ENCODE peak calls at places on chromosome 5, in ten cellular contexts. One of them, this sample, is unnamed.

GRCh38 chr5:27015758-27016157 is 22.6 kb downstream of the CDH9 start:
- DNase-seq in stomach: no peak
- DNase-seq in left lung: no peak
- DNase-seq in lower lobe of right lung: no peak
- DNase-seq in CD4-positive, alpha-beta T cell: no peak
- DNase-seq in AG09309: no peak
- DNase-seq in fibroblast of pulmonary artery: no peak
- DNase-seq in brain microvascular endothelial cell: no peak
- DNase-seq in HFFc6: no peak
- DNase-seq in ascending aorta: no peak
- DNase-seq in this sample: no peak

GRCh38 chr5:32713396-32714381 is 2.6 kb downstream of the NPR3 start:
- DNase-seq in stomach: no peak
- DNase-seq in left lung: peak
- DNase-seq in lower lobe of right lung: peak
- DNase-seq in CD4-positive, alpha-beta T cell: no peak
- DNase-seq in AG09309: no peak
- DNase-seq in fibroblast of pulmonary artery: no peak
- DNase-seq in brain microvascular endothelial cell: no peak
- DNase-seq in HFFc6: peak
- DNase-seq in ascending aorta: peak
- DNase-seq in this sample: no peak

GRCh38 chr5:126552614-126553013 is 42.4 kb downstream of the ALDH7A1 start:
- DNase-seq in stomach: no peak
- DNase-seq in left lung: no peak
- DNase-seq in lower lobe of right lung: no peak
- DNase-seq in CD4-positive, alpha-beta T cell: no peak
- DNase-seq in AG09309: no peak
- DNase-seq in fibroblast of pulmonary artery: no peak
- DNase-seq in brain microvascular endothelial cell: no peak
- DNase-seq in HFFc6: no peak
- DNase-seq in ascending aorta: no peak
- DNase-seq in this sample: no peak

GRCh38 chr5:113232667-113233066 is 202.1 kb downstream of the TSSK1B start:
- DNase-seq in stomach: no peak
- DNase-seq in left lung: no peak
- DNase-seq in lower lobe of right lung: no peak
- DNase-seq in CD4-positive, alpha-beta T cell: no peak
- DNase-seq in AG09309: no peak
- DNase-seq in fibroblast of pulmonary artery: no peak
- DNase-seq in brain microvascular endothelial cell: no peak
- DNase-seq in HFFc6: no peak
- DNase-seq in ascending aorta: no peak
- DNase-seq in this sample: no peak

GRCh38 chr5:66680227-66680626 is 84.0 kb downstream of the MAST4 start:
- DNase-seq in stomach: no peak
- DNase-seq in left lung: no peak
- DNase-seq in lower lobe of right lung: no peak
- DNase-seq in CD4-positive, alpha-beta T cell: no peak
- DNase-seq in AG09309: no peak
- DNase-seq in fibroblast of pulmonary artery: no peak
- DNase-seq in brain microvascular endothelial cell: no peak
- DNase-seq in HFFc6: no peak
- DNase-seq in ascending aorta: no peak
- DNase-seq in this sample: no peak

GRCh38 chr5:98308960-98309359 is 464.5 kb upstream of the RGMB start:
- DNase-seq in stomach: no peak
- DNase-seq in left lung: no peak
- DNase-seq in lower lobe of right lung: no peak
- DNase-seq in CD4-positive, alpha-beta T cell: no peak
- DNase-seq in AG09309: no peak
- DNase-seq in fibroblast of pulmonary artery: peak
- DNase-seq in brain microvascular endothelial cell: no peak
- DNase-seq in HFFc6: peak
- DNase-seq in ascending aorta: no peak
- DNase-seq in this sample: no peak

GRCh38 chr5:93681432-93681831 is 60.0 kb downstream of the POU5F2 start:
- DNase-seq in stomach: no peak
- DNase-seq in left lung: no peak
- DNase-seq in lower lobe of right lung: no peak
- DNase-seq in CD4-positive, alpha-beta T cell: no peak
- DNase-seq in AG09309: no peak
- DNase-seq in fibroblast of pulmonary artery: peak
- DNase-seq in brain microvascular endothelial cell: no peak
- DNase-seq in HFFc6: no peak
- DNase-seq in ascending aorta: no peak
- DNase-seq in this sample: no peak

GRCh38 chr5:141567513-141568117 is 51.2 kb downstream of the DIAPH1 start:
- DNase-seq in stomach: no peak
- DNase-seq in left lung: no peak
- DNase-seq in lower lobe of right lung: no peak
- DNase-seq in CD4-positive, alpha-beta T cell: no peak
- DNase-seq in AG09309: no peak
- DNase-seq in fibroblast of pulmonary artery: peak
- DNase-seq in brain microvascular endothelial cell: no peak
- DNase-seq in HFFc6: peak
- DNase-seq in ascending aorta: no peak
- DNase-seq in this sample: peak

GRCh38 chr5:15008476-15008875 is 136.9 kb upstream of the ANKH start:
- DNase-seq in stomach: peak
- DNase-seq in left lung: peak
- DNase-seq in lower lobe of right lung: peak
- DNase-seq in CD4-positive, alpha-beta T cell: no peak
- DNase-seq in AG09309: peak
- DNase-seq in fibroblast of pulmonary artery: peak
- DNase-seq in brain microvascular endothelial cell: peak
- DNase-seq in HFFc6: peak
- DNase-seq in ascending aorta: peak
- DNase-seq in this sample: peak

GRCh38 chr5:81971086-81971693 is 633 bp upstream of the ATG10 start:
- DNase-seq in stomach: no peak
- DNase-seq in left lung: no peak
- DNase-seq in lower lobe of right lung: no peak
- DNase-seq in CD4-positive, alpha-beta T cell: no peak
- DNase-seq in AG09309: no peak
- DNase-seq in fibroblast of pulmonary artery: peak
- DNase-seq in brain microvascular endothelial cell: no peak
- DNase-seq in HFFc6: peak
- DNase-seq in ascending aorta: no peak
- DNase-seq in this sample: peak

GRCh38 chr5:146797683-146798082 is 80.9 kb downstream of the PPP2R2B start:
- DNase-seq in stomach: no peak
- DNase-seq in left lung: no peak
- DNase-seq in lower lobe of right lung: no peak
- DNase-seq in CD4-positive, alpha-beta T cell: no peak
- DNase-seq in AG09309: no peak
- DNase-seq in fibroblast of pulmonary artery: no peak
- DNase-seq in brain microvascular endothelial cell: no peak
- DNase-seq in HFFc6: no peak
- DNase-seq in ascending aorta: no peak
- DNase-seq in this sample: no peak

GRCh38 chr5:147857302-147858129 is 21.0 kb upstream of the SCGB3A2 start:
- DNase-seq in stomach: peak
- DNase-seq in left lung: peak
- DNase-seq in lower lobe of right lung: peak
- DNase-seq in CD4-positive, alpha-beta T cell: peak
- DNase-seq in AG09309: peak
- DNase-seq in fibroblast of pulmonary artery: peak
- DNase-seq in brain microvascular endothelial cell: peak
- DNase-seq in HFFc6: peak
- DNase-seq in ascending aorta: peak
- DNase-seq in this sample: peak

GRCh38 chr5:155822177-155822576 is 504.8 kb upstream of the SGCD start:
- DNase-seq in stomach: no peak
- DNase-seq in left lung: no peak
- DNase-seq in lower lobe of right lung: no peak
- DNase-seq in CD4-positive, alpha-beta T cell: no peak
- DNase-seq in AG09309: no peak
- DNase-seq in fibroblast of pulmonary artery: no peak
- DNase-seq in brain microvascular endothelial cell: no peak
- DNase-seq in HFFc6: no peak
- DNase-seq in ascending aorta: no peak
- DNase-seq in this sample: no peak
- TF ChIP-seq CTCF in stomach: no peak
- TF ChIP-seq CTCF in left lung: no peak
- TF ChIP-seq CTCF in lower lobe of right lung: no peak
- TF ChIP-seq CTCF in CD4-positive, alpha-beta T cell: no peak
- TF ChIP-seq CTCF in AG09309: no peak
- TF ChIP-seq CTCF in fibroblast of pulmonary artery: no peak
- TF ChIP-seq CTCF in brain microvascular endothelial cell: no peak
- TF ChIP-seq CTCF in HFFc6: no peak
- TF ChIP-seq CTCF in ascending aorta: no peak
- TF ChIP-seq CTCF in this sample: no peak

GRCh38 chr5:404666-405241 is 38.2 kb upstream of the EXOC3 start:
- DNase-seq in stomach: no peak
- DNase-seq in left lung: no peak
- DNase-seq in lower lobe of right lung: no peak
- DNase-seq in CD4-positive, alpha-beta T cell: no peak
- DNase-seq in AG09309: no peak
- DNase-seq in fibroblast of pulmonary artery: no peak
- DNase-seq in brain microvascular endothelial cell: no peak
- DNase-seq in HFFc6: no peak
- DNase-seq in ascending aorta: no peak
- DNase-seq in this sample: no peak
- TF ChIP-seq CTCF in stomach: no peak
- TF ChIP-seq CTCF in left lung: no peak
- TF ChIP-seq CTCF in lower lobe of right lung: no peak
- TF ChIP-seq CTCF in CD4-positive, alpha-beta T cell: no peak
- TF ChIP-seq CTCF in AG09309: no peak
- TF ChIP-seq CTCF in fibroblast of pulmonary artery: no peak
- TF ChIP-seq CTCF in brain microvascular endothelial cell: no peak
- TF ChIP-seq CTCF in HFFc6: no peak
- TF ChIP-seq CTCF in ascending aorta: no peak
- TF ChIP-seq CTCF in this sample: no peak

GRCh38 chr5:139038618-139039305 is 159.4 kb downstream of the SIL1 start:
- DNase-seq in stomach: no peak
- DNase-seq in left lung: no peak
- DNase-seq in lower lobe of right lung: no peak
- DNase-seq in CD4-positive, alpha-beta T cell: no peak
- DNase-seq in AG09309: no peak
- DNase-seq in fibroblast of pulmonary artery: no peak
- DNase-seq in brain microvascular endothelial cell: no peak
- DNase-seq in HFFc6: no peak
- DNase-seq in ascending aorta: no peak
- DNase-seq in this sample: no peak
- TF ChIP-seq CTCF in stomach: no peak
- TF ChIP-seq CTCF in left lung: no peak
- TF ChIP-seq CTCF in lower lobe of right lung: no peak
- TF ChIP-seq CTCF in CD4-positive, alpha-beta T cell: no peak
- TF ChIP-seq CTCF in AG09309: no peak
- TF ChIP-seq CTCF in fibroblast of pulmonary artery: peak
- TF ChIP-seq CTCF in brain microvascular endothelial cell: peak
- TF ChIP-seq CTCF in HFFc6: peak
- TF ChIP-seq CTCF in ascending aorta: no peak
- TF ChIP-seq CTCF in this sample: peak

DNA sequence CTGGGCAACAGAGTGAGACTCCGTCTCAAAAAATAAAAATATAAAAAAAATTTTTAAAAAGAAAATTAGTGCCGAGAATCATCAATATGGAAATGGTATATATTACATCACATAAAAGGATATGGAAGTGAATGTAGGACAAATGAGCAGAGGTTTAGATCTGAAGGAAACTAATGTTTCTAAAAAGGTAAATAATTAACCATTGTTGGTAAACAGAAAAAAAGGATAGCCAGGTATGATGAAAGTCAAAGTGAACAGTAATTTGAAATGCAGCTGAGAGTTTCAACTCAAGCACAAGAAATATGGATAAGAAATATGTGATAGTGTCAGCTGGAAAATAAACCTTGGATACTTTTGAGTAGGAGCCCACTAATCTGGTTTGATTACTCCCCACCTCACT is 76.2 kb downstream of the CPLANE1 start:
- DNase-seq in stomach: no peak
- DNase-seq in left lung: no peak
- DNase-seq in lower lobe of right lung: no peak
- DNase-seq in CD4-positive, alpha-beta T cell: no peak
- DNase-seq in AG09309: no peak
- DNase-seq in fibroblast of pulmonary artery: no peak
- DNase-seq in brain microvascular endothelial cell: no peak
- DNase-seq in HFFc6: no peak
- DNase-seq in ascending aorta: no peak
- DNase-seq in this sample: no peak
- TF ChIP-seq CTCF in stomach: no peak
- TF ChIP-seq CTCF in left lung: no peak
- TF ChIP-seq CTCF in lower lobe of right lung: no peak
- TF ChIP-seq CTCF in CD4-positive, alpha-beta T cell: no peak
- TF ChIP-seq CTCF in AG09309: no peak
- TF ChIP-seq CTCF in fibroblast of pulmonary artery: no peak
- TF ChIP-seq CTCF in brain microvascular endothelial cell: no peak
- TF ChIP-seq CTCF in HFFc6: no peak
- TF ChIP-seq CTCF in ascending aorta: no peak
- TF ChIP-seq CTCF in this sample: no peak

DNA sequence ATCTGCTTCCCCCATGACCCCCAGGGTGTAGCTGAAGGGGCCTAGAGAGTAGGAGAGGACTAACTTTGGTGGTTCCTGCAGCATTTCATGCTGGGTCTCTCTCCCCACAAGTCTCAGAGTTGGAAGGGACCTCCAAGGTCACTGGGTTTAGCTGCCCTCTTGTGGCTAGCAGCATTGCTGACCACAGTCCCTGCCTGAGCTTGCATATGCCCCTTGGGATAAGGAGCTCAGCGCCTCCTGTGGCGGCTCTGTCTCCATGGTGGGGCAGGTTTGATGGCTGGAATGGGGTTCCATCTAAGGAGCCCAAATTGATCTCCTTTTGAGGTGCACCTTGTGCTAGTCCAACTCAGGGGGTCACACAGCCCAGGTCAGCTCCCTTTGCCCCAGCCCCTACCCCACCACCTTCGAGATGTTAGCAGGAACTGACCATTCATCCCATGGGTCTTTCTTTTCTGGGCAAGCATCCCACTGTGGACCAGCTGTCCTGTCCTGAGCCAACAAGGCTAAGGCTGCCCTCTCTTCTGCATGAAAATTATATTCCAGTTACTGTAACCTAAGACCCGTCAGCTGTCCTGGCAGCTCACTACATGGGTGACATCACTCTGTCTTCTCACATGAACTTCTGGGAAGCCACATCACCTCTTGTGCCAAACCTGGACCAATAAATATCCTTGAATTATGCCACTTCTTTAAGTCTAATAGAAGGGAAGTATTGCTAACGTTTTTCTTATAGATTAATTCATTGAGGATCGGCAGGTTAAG is 196.2 kb downstream of the HSPA4 start:
- DNase-seq in stomach: no peak
- DNase-seq in left lung: no peak
- DNase-seq in lower lobe of right lung: peak
- DNase-seq in CD4-positive, alpha-beta T cell: no peak
- DNase-seq in AG09309: no peak
- DNase-seq in fibroblast of pulmonary artery: peak
- DNase-seq in brain microvascular endothelial cell: peak
- DNase-seq in HFFc6: peak
- DNase-seq in ascending aorta: no peak
- DNase-seq in this sample: no peak
- TF ChIP-seq CTCF in stomach: no peak
- TF ChIP-seq CTCF in left lung: peak
- TF ChIP-seq CTCF in lower lobe of right lung: peak
- TF ChIP-seq CTCF in CD4-positive, alpha-beta T cell: no peak
- TF ChIP-seq CTCF in AG09309: peak
- TF ChIP-seq CTCF in fibroblast of pulmonary artery: peak
- TF ChIP-seq CTCF in brain microvascular endothelial cell: peak
- TF ChIP-seq CTCF in HFFc6: peak
- TF ChIP-seq CTCF in ascending aorta: no peak
- TF ChIP-seq CTCF in this sample: no peak

This sample was measured in A673.